ENCODE peak calls at places on chromosomes 5 and 9, in eight cellular contexts. E is stimulated activated CD4-positive, alpha-beta T cell treated with anti-CD3 and anti-CD28 coated beads, Interleukin-4, amount 100 ng/mL, for 4 hours; L is HepG2; C is mammary epithelial cell; R is NCI-H82; N is stimulated activated CD8-positive, alpha-beta memory T cell treated with anti-CD3 and anti-CD28 coated beads, Interleukin-7, amount 100 ng/mL, for 24 hours; M is prostate gland; O is T-helper 2 cell. G is an unnamed sample.

GRCh38 chr9:69433426-69433825 is 108.4 kb downstream of the ENTREP1 start:
- DNase-seq in R (no peak), C (peak; percentile 44), L (no peak), O (no peak), N (no peak), E (no peak), M (no peak), G (no peak)

GRCh38 chr5:178119915-178120660 is 6.8 kb downstream of the N4BP3 start:
- DNase-seq in E (no peak), N (no peak), M (no peak), L (no peak), R (no peak), C (no peak), O (no peak), G (no peak)

GRCh38 chr5:154221371-154221896 is 30.9 kb downstream of the GALNT10 start:
- DNase-seq in R (no peak), C (peak; percentile 88), L (no peak), N (no peak), E (peak; percentile 14), O (peak; percentile 55), M (peak; percentile 29), G (no peak)

GRCh38 chr9:126504977-126505455 is 108.7 kb upstream of the LMX1B start:
- DNase-seq in M (no peak), O (no peak), E (no peak), N (no peak), L (no peak), R (no peak), C (no peak), G (no peak)

GRCh38 chr9:75265525-75265972 is 177.2 kb downstream of the OSTF1 start:
- DNase-seq in M (peak; percentile 15), R (peak; percentile 76), E (peak; percentile 11), C (peak; percentile 27), N (peak; percentile 5), O (no peak), L (peak; percentile 30), G (peak; percentile 28)

GRCh38 chr5:143231973-143232812 is 171.3 kb downstream of the NR3C1 start:
- DNase-seq in R (no peak), N (no peak), L (no peak), C (no peak), M (no peak), O (no peak), E (no peak), G (no peak)

GRCh38 chr5:158170060-158170459 is 311.1 kb upstream of the CLINT1 start:
- DNase-seq in C (no peak), N (no peak), O (no peak), E (no peak), L (no peak), R (no peak), M (no peak), G (no peak)

GRCh38 chr9:107587175-107587963 is 97.8 kb upstream of the KLF4 start:
- DNase-seq in N (no peak), O (no peak), E (no peak), C (no peak), M (no peak), L (no peak), R (no peak), G (no peak)

GRCh38 chr9:6764570-6765334 is 7.0 kb downstream of the KDM4C start:
- DNase-seq in O (no peak), M (no peak), R (peak; percentile 5), C (no peak), L (no peak), N (no peak), E (no peak), G (no peak)

GRCh38 chr5:171272996-171273970 is 35.8 kb upstream of the TLX3 start:
- DNase-seq in M (no peak), L (peak; percentile 25), E (no peak), C (peak; percentile 21), R (peak; percentile 6), O (no peak), N (no peak), G (peak; percentile 58)

GRCh38 chr9:132987021-132987620 is 8.6 kb downstream of the GFI1B start:
- DNase-seq in O (no peak), N (no peak), C (no peak), E (no peak), L (no peak), M (no peak), R (no peak), G (no peak)

GRCh38 chr5:107700486-107700885 is 29.7 kb upstream of the EFNA5 start:
- DNase-seq in R (no peak), L (no peak), E (no peak), O (no peak), N (no peak), C (no peak), M (no peak), G (no peak)

GRCh38 chr5:107456281-107456715 is 214.4 kb downstream of the EFNA5 start:
- DNase-seq in M (peak; percentile 39), C (peak; percentile 89), R (no peak), L (no peak), N (no peak), O (no peak), E (no peak), G (no peak)

GRCh38 chr9:125648294-125648693 is 58.7 kb downstream of the MAPKAP1 start:
- DNase-seq in R (no peak), C (no peak), L (no peak), O (no peak), M (no peak), E (no peak), N (no peak), G (no peak)

GRCh38 chr9:2613730-2614271 is 7.8 kb upstream of the VLDLR start:
- DNase-seq in E (no peak), C (peak; percentile 35), R (no peak), O (no peak), L (no peak), M (no peak), N (no peak), G (no peak)

GRCh38 chr5:112691341-112691685 is 46.4 kb upstream of the APC start:
- DNase-seq in N (no peak), E (no peak), L (no peak), O (no peak), C (no peak), M (no peak), R (no peak), G (no peak)

GRCh38 chr5:135505973-135506372 is 29.8 kb downstream of the NEUROG1 start:
- DNase-seq in M (no peak), O (no peak), L (no peak), R (no peak), C (peak; percentile 93), E (no peak), N (no peak), G (no peak)

GRCh38 chr9:70625078-70625477 is 210.6 kb upstream of the KLF9 start:
- DNase-seq in E (no peak), R (no peak), C (no peak), N (no peak), O (no peak), L (no peak), M (no peak), G (no peak)

GRCh38 chr9:5817776-5818336 is 15.1 kb downstream of the ERMP1 start:
- DNase-seq in N (no peak), E (no peak), C (peak; percentile 77), M (no peak), O (no peak), L (peak; percentile 38), R (no peak), G (no peak)

GRCh38 chr9:136656795-136657611 is 5.7 kb upstream of the EGFL7 start:
- DNase-seq in O (no peak), R (no peak), E (no peak), N (no peak), M (no peak), C (no peak), L (no peak), G (no peak)

G was measured in SK-N-SH.